ENCODE peak calls at places on chromosomes 1 and 21, in ten cellular contexts. C is NB4; O is MM.1S; R is esophagus squamous epithelium; Z is left ventricle myocardium inferior; K is body of pancreas; U is A549; N is K562; W is CD8-positive, alpha-beta T cell; F is choroid plexus epithelial cell. M is an unnamed sample.
A peak's percentile ranks its signal among the peaks of the same experiment; 100 is the strongest.

GRCh38 chr21:44886113-44887075 is 12.9 kb upstream of the PTTG1IP start:
- DNase-seq in C (no peak), F (no peak), Z (peak; percentile 11), K (no peak), N (no peak), O (no peak), U (no peak), W (no peak), R (no peak), M (no peak)

GRCh38 chr1:203338335-203339036 is 12.4 kb downstream of the FMOD start:
- DNase-seq in F (peak; percentile 79), Z (no peak), O (peak; percentile 82), W (peak; percentile 61), C (peak; percentile 72), U (peak; percentile 65), N (peak; percentile 83), K (peak; percentile 52), R (no peak), M (peak; percentile 81)

GRCh38 chr1:239061770-239062169 is 324.6 kb upstream of the CHRM3 start:
- DNase-seq in N (no peak), Z (no peak), W (no peak), R (no peak), F (no peak), C (no peak), K (no peak), U (no peak), O (no peak), M (no peak)

GRCh38 chr21:43195131-43196021 is 26.6 kb downstream of the CRYAA start:
- DNase-seq in C (no peak), O (no peak), N (no peak), U (no peak), R (no peak), K (peak; percentile 19), F (peak; percentile 65), Z (peak; percentile 57), W (peak; percentile 1), M (no peak)

GRCh38 chr1:67935560-67935959 is 102.3 kb upstream of the GNG12 start:
- DNase-seq in Z (no peak), O (no peak), N (no peak), R (no peak), U (no peak), C (no peak), K (no peak), W (no peak), F (no peak), M (no peak)

GRCh38 chr1:62783736-62784508 is at the start of gene ATG4C:
- DNase-seq in F (peak; percentile 99), N (peak; percentile 88), U (peak; percentile 99), Z (peak; percentile 94), W (peak; percentile 88), K (peak; percentile 95), R (peak; percentile 89), O (peak; percentile 98), C (peak; percentile 94), M (peak; percentile 97)

GRCh38 chr1:47405697-47406096 is 10.4 kb upstream of the FOXE3 start:
- DNase-seq in R (no peak), K (no peak), W (no peak), O (no peak), Z (no peak), N (no peak), F (no peak), C (peak; percentile 7), U (no peak), M (no peak)

GRCh38 chr21:44702973-44703730 is 6.2 kb downstream of the KRTAP10-12 start:
- DNase-seq in O (no peak), C (no peak), W (no peak), K (no peak), N (no peak), Z (no peak), U (no peak), F (no peak), R (no peak), M (no peak)

DNA sequence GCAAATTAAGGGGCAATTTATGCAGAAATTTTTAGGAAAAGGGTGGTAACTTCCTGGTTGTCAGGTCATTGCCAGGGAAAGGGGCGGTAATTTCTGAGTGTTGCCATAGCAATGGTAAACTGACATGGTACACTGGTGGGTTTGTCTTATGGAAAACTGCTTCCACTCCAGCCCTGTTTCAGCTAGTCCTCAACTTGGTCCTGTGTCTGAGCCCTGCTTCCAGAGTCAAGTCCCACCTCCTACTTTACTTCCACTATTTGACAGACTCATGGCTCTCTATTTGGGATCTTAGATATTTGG is 12.1 kb upstream of the SLAMF1 start:
- DNase-seq in K (no peak), W (no peak), U (peak; percentile 7), N (peak; percentile 20), O (no peak), R (no peak), C (peak; percentile 56), F (no peak), Z (no peak), M (peak; percentile 51)
- H3K4me3 ChIP-seq in K (no peak overlapping the region), W (no peak overlapping the region), U (no peak overlapping the region), N (no peak overlapping the region), O (no peak overlapping the region), R (no peak overlapping the region), C (no peak overlapping the region), F (no peak overlapping the region), Z (no peak overlapping the region), M (peak overlapping the region; percentile 46)

GRCh38 chr1:227741166-227741870 is 6.1 kb downstream of the SNAP47 start:
- DNase-seq in C (no peak), U (no peak), Z (no peak), K (no peak), F (no peak), R (no peak), N (no peak), W (no peak), O (no peak), M (no peak)

GRCh38 chr1:227739636-227740035 is 4.4 kb downstream of the SNAP47 start:
- DNase-seq in C (no peak), F (no peak), Z (no peak), W (no peak), U (no peak), K (no peak), O (no peak), N (no peak), R (no peak), M (no peak)

GRCh38 chr1:227736814-227737432 is 1.7 kb downstream of the SNAP47 start:
- DNase-seq in R (no peak), U (no peak), N (no peak), Z (no peak), C (no peak), F (no peak), K (no peak), O (no peak), W (no peak), M (no peak)

GRCh38 chr1:227740401-227740960 is 5.2 kb downstream of the SNAP47 start:
- DNase-seq in W (no peak), U (no peak), F (no peak), N (no peak), O (no peak), C (no peak), R (no peak), Z (no peak), K (no peak), M (no peak)

DNA sequence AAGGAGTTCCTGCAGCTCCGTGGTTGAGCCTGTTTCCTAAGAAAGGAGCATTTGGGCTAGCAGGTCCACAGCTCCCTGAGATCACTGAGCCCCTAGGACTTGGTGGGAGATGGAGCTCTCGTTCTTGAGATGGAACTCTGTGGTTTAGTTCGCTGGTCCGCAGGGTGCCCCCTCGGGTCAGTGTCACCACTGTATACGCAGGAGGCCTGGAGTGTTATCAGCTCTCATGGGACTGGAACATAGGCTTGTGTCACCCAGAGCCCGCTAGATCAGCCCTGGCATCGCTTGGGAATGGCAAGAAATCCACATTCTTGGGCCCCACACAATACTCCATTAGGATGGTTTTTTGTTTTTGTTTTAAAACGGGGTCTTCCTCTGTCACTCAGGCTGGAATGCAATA is 3.6 kb downstream of the SNAP47 start:
- DNase-seq in N (no peak), K (no peak), Z (no peak), F (no peak), R (no peak), W (no peak), C (no peak), U (no peak), O (no peak), M (no peak)
- TF ChIP-seq CTCF in N (no peak), K (no peak), Z (no peak), F (no peak), R (no peak), W (no peak), C (no peak), U (no peak), O (no peak), M (no peak)

GRCh38 chr1:207917086-207917485 is 6.2 kb upstream of the CD34 start:
- DNase-seq in R (no peak), N (no peak), Z (peak; percentile 54), C (no peak), O (no peak), W (no peak), U (no peak), F (no peak), K (no peak), M (no peak)

GRCh38 chr1:207920481-207921050 is 9.6 kb upstream of the CD34 start:
- DNase-seq in O (no peak), W (no peak), Z (no peak), U (no peak), F (no peak), K (no peak), R (no peak), N (no peak), C (no peak), M (no peak)

GRCh38 chr1:207919523-207920210 is 8.7 kb upstream of the CD34 start:
- DNase-seq in F (no peak), C (peak; percentile 23), R (no peak), W (no peak), O (no peak), Z (no peak), U (no peak), K (no peak), N (no peak), M (no peak)

GRCh38 chr1:207918016-207918415 is 7.1 kb upstream of the CD34 start:
- DNase-seq in F (no peak), W (no peak), K (no peak), C (no peak), R (no peak), N (no peak), Z (no peak), O (no peak), U (no peak), M (no peak)

DNA sequence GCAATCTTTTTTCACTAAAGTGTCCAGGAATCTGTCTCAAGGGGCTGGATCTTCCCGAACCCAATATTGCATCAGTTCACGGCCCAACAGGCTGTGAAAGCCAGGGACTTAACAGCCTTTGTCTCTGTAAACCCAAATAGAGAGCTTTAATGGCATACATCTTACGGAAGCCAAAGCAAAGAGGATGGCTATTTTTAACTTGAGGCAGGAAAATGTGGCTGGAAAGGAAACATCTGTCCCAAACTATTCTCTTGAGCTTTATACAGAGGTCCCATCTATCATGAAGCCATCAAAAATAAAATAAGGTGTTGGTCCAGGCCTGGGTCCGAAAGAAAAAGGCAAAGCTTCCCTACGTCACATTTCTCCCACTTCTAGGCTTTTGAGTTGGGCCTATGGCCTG is 7.6 kb upstream of the CD34 start:
- DNase-seq in W (no peak), O (no peak), C (no peak), F (no peak), R (no peak), Z (no peak), U (no peak), K (no peak), N (no peak), M (no peak)
- H3K4me3 ChIP-seq in W (no peak overlapping the region), O (no peak overlapping the region), C (no peak overlapping the region), F (no peak overlapping the region), R (no peak overlapping the region), Z (no peak overlapping the region), U (no peak overlapping the region), K (no peak overlapping the region), N (no peak overlapping the region), M (no peak overlapping the region)

DNA sequence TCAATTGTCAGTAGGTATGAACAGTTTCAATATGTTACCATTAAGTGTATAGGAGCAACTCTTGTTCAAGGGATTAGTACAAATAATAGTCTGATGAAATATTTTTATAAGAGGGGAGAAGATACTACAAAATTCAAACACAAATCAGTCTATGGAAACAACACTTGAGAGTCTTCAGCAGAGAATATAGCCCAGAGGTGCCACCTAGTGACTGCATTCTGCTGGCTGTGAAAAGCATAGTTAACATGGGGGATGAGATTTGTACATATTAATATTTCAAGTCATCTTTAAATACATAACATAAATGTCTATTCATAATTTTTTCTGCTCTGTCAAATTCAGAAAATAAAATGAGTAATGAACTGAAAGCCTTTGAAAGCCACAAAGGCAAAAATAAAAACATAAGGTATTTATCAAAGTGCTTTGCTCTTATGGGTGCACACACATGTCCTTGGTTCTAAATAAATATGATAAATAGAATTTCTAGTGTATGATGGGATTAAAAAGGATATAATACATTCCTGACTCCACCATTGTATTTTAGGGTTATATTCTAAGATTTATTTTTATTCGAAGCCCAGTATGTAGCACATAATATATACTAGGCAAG is 440.9 kb upstream of the ZRANB2 start:
- DNase-seq in C (peak; percentile 49), K (peak; percentile 29), U (peak; percentile 6), N (no peak), Z (no peak), W (no peak), F (peak; percentile 54), R (no peak), O (peak; percentile 53), M (peak; percentile 34)
- TF ChIP-seq CTCF in C (peak; percentile 59), K (peak; percentile 35), U (peak; percentile 36), N (no peak), Z (peak; percentile 75), W (no peak), F (peak; percentile 70), R (peak; percentile 40), O (peak; percentile 66), M (peak; percentile 43)

M was measured in GM12865.